ENCODE peak calls at places on chromosome 16, in five cellular contexts. One of them, this sample, is unnamed.

GRCh38 chr16:25395528-25395927 is 137.9 kb upstream of the ZKSCAN2 start:
- DNase-seq in upper lobe of right lung: no peak
- DNase-seq in WTC11: peak
- DNase-seq in heart left ventricle: no peak
- DNase-seq in cardiac fibroblast: no peak
- DNase-seq in this sample: no peak

GRCh38 chr16:49748322-49748721 is 107.6 kb downstream of the ZNF423 start:
- DNase-seq in cardiac fibroblast: peak
- DNase-seq in upper lobe of right lung: no peak
- DNase-seq in heart left ventricle: peak
- DNase-seq in WTC11: no peak
- DNase-seq in this sample: no peak

GRCh38 chr16:22813223-22813945 is 578 bp upstream of the HS3ST2 start:
- DNase-seq in upper lobe of right lung: peak
- DNase-seq in cardiac fibroblast: peak
- DNase-seq in heart left ventricle: peak
- DNase-seq in WTC11: peak
- DNase-seq in this sample: peak

GRCh38 chr16:81843243-81843582 is 64.1 kb downstream of the PLCG2 start:
- DNase-seq in WTC11: no peak
- DNase-seq in heart left ventricle: no peak
- DNase-seq in cardiac fibroblast: peak
- DNase-seq in upper lobe of right lung: no peak
- DNase-seq in this sample: no peak

GRCh38 chr16:25841776-25842175 is 150.0 kb downstream of the HS3ST4 start:
- DNase-seq in WTC11: no peak
- DNase-seq in upper lobe of right lung: no peak
- DNase-seq in cardiac fibroblast: no peak
- DNase-seq in heart left ventricle: no peak
- DNase-seq in this sample: no peak

GRCh38 chr16:3610698-3611144 is 685 bp downstream of the SLX4 start:
- DNase-seq in cardiac fibroblast: peak
- DNase-seq in heart left ventricle: no peak
- DNase-seq in upper lobe of right lung: no peak
- DNase-seq in WTC11: no peak
- DNase-seq in this sample: no peak

GRCh38 chr16:8644151-8644512 is 22.6 kb downstream of the METTL22 start:
- DNase-seq in WTC11: no peak
- DNase-seq in cardiac fibroblast: no peak
- DNase-seq in heart left ventricle: no peak
- DNase-seq in upper lobe of right lung: no peak
- DNase-seq in this sample: no peak

GRCh38 chr16:72739577-72739976 is 308.4 kb downstream of the ZFHX3 start:
- DNase-seq in upper lobe of right lung: no peak
- DNase-seq in heart left ventricle: no peak
- DNase-seq in WTC11: no peak
- DNase-seq in cardiac fibroblast: peak
- DNase-seq in this sample: no peak

GRCh38 chr16:48487287-48487686 is 102.1 kb upstream of the SIAH1 start:
- DNase-seq in cardiac fibroblast: no peak
- DNase-seq in upper lobe of right lung: no peak
- DNase-seq in WTC11: no peak
- DNase-seq in heart left ventricle: no peak
- DNase-seq in this sample: no peak

GRCh38 chr16:4660454-4661007 is 32.8 kb upstream of the NUDT16L1 start:
- DNase-seq in heart left ventricle: peak
- DNase-seq in WTC11: no peak
- DNase-seq in cardiac fibroblast: peak
- DNase-seq in upper lobe of right lung: peak
- DNase-seq in this sample: no peak

GRCh38 chr16:69073181-69073669 is 32.2 kb upstream of the HAS3 start:
- DNase-seq in upper lobe of right lung: no peak
- DNase-seq in WTC11: no peak
- DNase-seq in heart left ventricle: no peak
- DNase-seq in cardiac fibroblast: peak
- DNase-seq in this sample: no peak

GRCh38 chr16:88463411-88463810 is 10.3 kb downstream of the ZFPM1 start:
- DNase-seq in upper lobe of right lung: no peak
- DNase-seq in WTC11: no peak
- DNase-seq in cardiac fibroblast: no peak
- DNase-seq in heart left ventricle: no peak
- DNase-seq in this sample: no peak

GRCh38 chr16:50967827-50968612 is 183.1 kb downstream of the SALL1 start:
- DNase-seq in heart left ventricle: no peak
- DNase-seq in WTC11: no peak
- DNase-seq in cardiac fibroblast: no peak
- DNase-seq in upper lobe of right lung: no peak
- DNase-seq in this sample: no peak

GRCh38 chr16:10181196-10182162 is 749 bp downstream of the GRIN2A start:
- DNase-seq in WTC11: peak
- DNase-seq in cardiac fibroblast: peak
- DNase-seq in heart left ventricle: peak
- DNase-seq in upper lobe of right lung: peak
- DNase-seq in this sample: peak

GRCh38 chr16:15865742-15866141 is 8.9 kb upstream of the MYH11 start:
- DNase-seq in heart left ventricle: no peak
- DNase-seq in upper lobe of right lung: no peak
- DNase-seq in WTC11: no peak
- DNase-seq in cardiac fibroblast: peak
- DNase-seq in this sample: no peak

GRCh38 chr16:25823891-25824290 is 132.1 kb downstream of the HS3ST4 start:
- DNase-seq in upper lobe of right lung: peak
- DNase-seq in heart left ventricle: no peak
- DNase-seq in cardiac fibroblast: peak
- DNase-seq in WTC11: no peak
- DNase-seq in this sample: no peak

GRCh38 chr16:11740567-11740966 is 2.1 kb downstream of the TXNDC11 start:
- DNase-seq in WTC11: no peak
- DNase-seq in cardiac fibroblast: peak
- DNase-seq in upper lobe of right lung: no peak
- DNase-seq in heart left ventricle: no peak
- DNase-seq in this sample: no peak

GRCh38 chr16:19168173-19169080 is at the start of gene SYT17:
- DNase-seq in cardiac fibroblast: no peak
- DNase-seq in heart left ventricle: peak
- DNase-seq in WTC11: peak
- DNase-seq in upper lobe of right lung: peak
- DNase-seq in this sample: peak

GRCh38 chr16:89431158-89431584 is 59.2 kb downstream of the ANKRD11 start:
- DNase-seq in cardiac fibroblast: peak
- DNase-seq in heart left ventricle: no peak
- DNase-seq in WTC11: no peak
- DNase-seq in upper lobe of right lung: no peak
- DNase-seq in this sample: peak

GRCh38 chr16:10578474-10579316 is 1.7 kb downstream of the EMP2 start:
- DNase-seq in cardiac fibroblast: no peak
- DNase-seq in upper lobe of right lung: peak
- DNase-seq in WTC11: no peak
- DNase-seq in heart left ventricle: peak
- DNase-seq in this sample: no peak

GRCh38 chr16:12257926-12258561 is 281.5 kb downstream of the SNX29 start:
- DNase-seq in heart left ventricle: no peak
- DNase-seq in cardiac fibroblast: no peak
- DNase-seq in upper lobe of right lung: no peak
- DNase-seq in WTC11: peak
- DNase-seq in this sample: peak

GRCh38 chr16:12639044-12639443 is 164.6 kb downstream of the CPPED1 start:
- DNase-seq in upper lobe of right lung: no peak
- DNase-seq in cardiac fibroblast: peak
- DNase-seq in heart left ventricle: no peak
- DNase-seq in WTC11: no peak
- DNase-seq in this sample: no peak

GRCh38 chr16:22210854-22211253 is 4.8 kb downstream of the EEF2K start:
- DNase-seq in cardiac fibroblast: no peak
- DNase-seq in upper lobe of right lung: no peak
- DNase-seq in heart left ventricle: no peak
- DNase-seq in WTC11: no peak
- DNase-seq in this sample: no peak

GRCh38 chr16:74107795-74108610 is 188.6 kb upstream of the PSMD7 start:
- DNase-seq in heart left ventricle: peak
- DNase-seq in WTC11: peak
- DNase-seq in cardiac fibroblast: peak
- DNase-seq in upper lobe of right lung: no peak
- DNase-seq in this sample: peak

GRCh38 chr16:4652561-4652960 is 27.9 kb downstream of the MGRN1 start:
- DNase-seq in upper lobe of right lung: no peak
- DNase-seq in WTC11: no peak
- DNase-seq in heart left ventricle: no peak
- DNase-seq in cardiac fibroblast: no peak
- DNase-seq in this sample: no peak

GRCh38 chr16:4272114-4272954 is 489 bp downstream of the TFAP4 start:
- DNase-seq in WTC11: peak
- DNase-seq in cardiac fibroblast: peak
- DNase-seq in upper lobe of right lung: peak
- DNase-seq in heart left ventricle: peak
- DNase-seq in this sample: peak

GRCh38 chr16:29978564-29979270 is 5.0 kb downstream of the TAOK2 start:
- DNase-seq in heart left ventricle: no peak
- DNase-seq in cardiac fibroblast: no peak
- DNase-seq in upper lobe of right lung: peak
- DNase-seq in WTC11: no peak
- DNase-seq in this sample: no peak

GRCh38 chr16:12262454-12263180 is 286.1 kb downstream of the SNX29 start:
- DNase-seq in cardiac fibroblast: peak
- DNase-seq in WTC11: no peak
- DNase-seq in upper lobe of right lung: no peak
- DNase-seq in heart left ventricle: no peak
- DNase-seq in this sample: no peak

GRCh38 chr16:5751216-5751615 is 653.6 kb upstream of the EEF2KMT start:
- DNase-seq in heart left ventricle: no peak
- DNase-seq in WTC11: no peak
- DNase-seq in upper lobe of right lung: no peak
- DNase-seq in cardiac fibroblast: no peak
- DNase-seq in this sample: no peak
- TF ChIP-seq CTCF in heart left ventricle: no peak
- TF ChIP-seq CTCF in WTC11: no peak
- TF ChIP-seq CTCF in upper lobe of right lung: no peak
- TF ChIP-seq CTCF in cardiac fibroblast: no peak
- TF ChIP-seq CTCF in this sample: no peak

GRCh38 chr16:67841198-67841815 is 813 bp upstream of the THAP11 start:
- DNase-seq in upper lobe of right lung: no peak
- DNase-seq in heart left ventricle: no peak
- DNase-seq in WTC11: no peak
- DNase-seq in cardiac fibroblast: no peak
- DNase-seq in this sample: no peak

GRCh38 chr16:67844441-67844840 is 2.3 kb upstream of the NUTF2 start:
- DNase-seq in WTC11: no peak
- DNase-seq in upper lobe of right lung: no peak
- DNase-seq in heart left ventricle: no peak
- DNase-seq in cardiac fibroblast: peak
- DNase-seq in this sample: no peak

GRCh38 chr16:67841816-67842508 is at the start of gene THAP11:
- DNase-seq in WTC11: peak
- DNase-seq in cardiac fibroblast: peak
- DNase-seq in heart left ventricle: peak
- DNase-seq in upper lobe of right lung: peak
- DNase-seq in this sample: peak

GRCh38 chr16:67843343-67843765 is 1.2 kb downstream of the THAP11 start:
- DNase-seq in WTC11: no peak
- DNase-seq in heart left ventricle: no peak
- DNase-seq in cardiac fibroblast: peak
- DNase-seq in upper lobe of right lung: no peak
- DNase-seq in this sample: no peak

GRCh38 chr16:67842509-67843342 is 606 bp downstream of the THAP11 start:
- DNase-seq in upper lobe of right lung: peak
- DNase-seq in WTC11: peak
- DNase-seq in heart left ventricle: peak
- DNase-seq in cardiac fibroblast: peak
- DNase-seq in this sample: peak
- TF ChIP-seq CTCF in upper lobe of right lung: peak
- TF ChIP-seq CTCF in WTC11: no peak
- TF ChIP-seq CTCF in heart left ventricle: peak
- TF ChIP-seq CTCF in cardiac fibroblast: peak
- TF ChIP-seq CTCF in this sample: peak

GRCh38 chr16:1932050-1933028 is 10.7 kb downstream of the MSRB1 start:
- DNase-seq in upper lobe of right lung: no peak
- DNase-seq in WTC11: peak
- DNase-seq in heart left ventricle: no peak
- DNase-seq in cardiac fibroblast: no peak
- DNase-seq in this sample: peak
- TF ChIP-seq CTCF in upper lobe of right lung: no peak
- TF ChIP-seq CTCF in WTC11: no peak
- TF ChIP-seq CTCF in heart left ventricle: no peak
- TF ChIP-seq CTCF in cardiac fibroblast: peak
- TF ChIP-seq CTCF in this sample: no peak

GRCh38 chr16:64408699-64409098 is 713.2 kb downstream of the CDH11 start:
- DNase-seq in cardiac fibroblast: no peak
- DNase-seq in upper lobe of right lung: no peak
- DNase-seq in WTC11: no peak
- DNase-seq in heart left ventricle: no peak
- DNase-seq in this sample: no peak
- TF ChIP-seq CTCF in cardiac fibroblast: no peak
- TF ChIP-seq CTCF in upper lobe of right lung: no peak
- TF ChIP-seq CTCF in WTC11: no peak
- TF ChIP-seq CTCF in heart left ventricle: no peak
- TF ChIP-seq CTCF in this sample: no peak

GRCh38 chr16:85529489-85530369 is 83.4 kb upstream of the GSE1 start:
- DNase-seq in upper lobe of right lung: no peak
- DNase-seq in WTC11: no peak
- DNase-seq in heart left ventricle: no peak
- DNase-seq in cardiac fibroblast: no peak
- DNase-seq in this sample: no peak
- TF ChIP-seq CTCF in upper lobe of right lung: peak
- TF ChIP-seq CTCF in WTC11: no peak
- TF ChIP-seq CTCF in heart left ventricle: no peak
- TF ChIP-seq CTCF in cardiac fibroblast: no peak
- TF ChIP-seq CTCF in this sample: no peak

GRCh38 chr16:83994087-83994486 is 26.0 kb downstream of the NECAB2 start:
- DNase-seq in heart left ventricle: no peak
- DNase-seq in upper lobe of right lung: peak
- DNase-seq in cardiac fibroblast: peak
- DNase-seq in WTC11: no peak
- DNase-seq in this sample: no peak
- TF ChIP-seq CTCF in heart left ventricle: no peak
- TF ChIP-seq CTCF in upper lobe of right lung: no peak
- TF ChIP-seq CTCF in cardiac fibroblast: no peak
- TF ChIP-seq CTCF in WTC11: no peak
- TF ChIP-seq CTCF in this sample: no peak

GRCh38 chr16:58160855-58161254 is 31.7 kb upstream of the CFAP20 start:
- DNase-seq in WTC11: no peak
- DNase-seq in upper lobe of right lung: no peak
- DNase-seq in heart left ventricle: no peak
- DNase-seq in cardiac fibroblast: no peak
- DNase-seq in this sample: no peak
- TF ChIP-seq CTCF in WTC11: no peak
- TF ChIP-seq CTCF in upper lobe of right lung: no peak
- TF ChIP-seq CTCF in heart left ventricle: no peak
- TF ChIP-seq CTCF in cardiac fibroblast: no peak
- TF ChIP-seq CTCF in this sample: no peak

DNA sequence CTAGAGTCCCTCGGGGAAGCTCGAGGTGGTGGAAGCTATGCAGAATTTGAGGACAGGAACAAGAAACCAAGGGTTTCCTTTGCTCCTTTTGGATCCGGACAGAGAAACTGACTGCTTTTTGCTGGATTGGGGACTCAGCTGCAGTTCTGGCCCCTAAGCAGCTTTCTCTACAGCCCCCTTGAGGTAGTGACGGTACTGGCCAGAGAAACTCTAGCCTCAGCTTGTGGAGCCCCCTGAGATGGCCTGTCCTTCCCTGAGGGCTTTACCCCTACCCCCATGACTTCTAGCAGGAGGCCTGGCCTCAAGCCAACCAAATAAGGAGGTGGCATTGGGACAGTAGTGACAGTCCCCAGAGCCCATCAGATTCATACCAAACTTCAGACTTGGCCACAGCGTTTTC is 118.1 kb downstream of the IRX5 start:
- DNase-seq in WTC11: no peak
- DNase-seq in upper lobe of right lung: no peak
- DNase-seq in cardiac fibroblast: no peak
- DNase-seq in heart left ventricle: no peak
- DNase-seq in this sample: no peak
- TF ChIP-seq CTCF in WTC11: no peak
- TF ChIP-seq CTCF in upper lobe of right lung: no peak
- TF ChIP-seq CTCF in cardiac fibroblast: no peak
- TF ChIP-seq CTCF in heart left ventricle: no peak
- TF ChIP-seq CTCF in this sample: no peak